ENCODE peak calls at places on chromosome 20, in six cellular contexts. W is foreskin fibroblast, T is tibial nerve, Y is AG10803, I is hepatocyte, A is stomach. F is an unnamed sample.

GRCh38 chr20:34940126-34940525 is 15.5 kb downstream of the GSS start:
- DNase-seq in A (no peak), Y (no peak), I (no peak), T (no peak), W (no peak), F (no peak)

GRCh38 chr20:2330090-2330695 is 34.4 kb downstream of the TGM3 start:
- DNase-seq in Y (no peak), T (no peak), I (peak), W (no peak), A (peak), F (peak)

GRCh38 chr20:47233333-47234188 is 122.9 kb downstream of the ZMYND8 start:
- DNase-seq in A (no peak), I (no peak), T (no peak), W (peak), Y (peak), F (no peak)

GRCh38 chr20:53493201-53493908 is 100.3 kb downstream of the ZNF217 start:
- DNase-seq in A (no peak), W (no peak), I (no peak), Y (peak), T (no peak), F (no peak)

GRCh38 chr20:55461519-55461918 is 543.8 kb downstream of the CBLN4 start:
- DNase-seq in A (no peak), W (no peak), Y (no peak), I (no peak), T (no peak), F (no peak)

GRCh38 chr20:56628015-56628872 is 862 bp upstream of the TFAP2C start:
- DNase-seq in Y (no peak), A (no peak), T (no peak), W (peak), I (peak), F (no peak)

GRCh38 chr20:61727761-61728160 is 337.9 kb downstream of the TAF4 start:
- DNase-seq in W (no peak), Y (no peak), I (no peak), T (no peak), A (no peak), F (no peak)

GRCh38 chr20:7889736-7890135 is 50.5 kb downstream of the HAO1 start:
- DNase-seq in I (no peak), A (no peak), W (no peak), T (no peak), Y (no peak), F (no peak)

GRCh38 chr20:31681769-31682168 is 40.9 kb downstream of the BCL2L1 start:
- DNase-seq in I (no peak), W (no peak), A (no peak), T (no peak), Y (no peak), F (no peak)

GRCh38 chr20:49540232-49540620 is 27.7 kb downstream of the PTGIS start:
- DNase-seq in Y (no peak), T (no peak), W (no peak), I (no peak), A (no peak), F (no peak)

GRCh38 chr20:57659789-57660509 is 39.7 kb upstream of the ZBP1 start:
- DNase-seq in T (peak), I (no peak), Y (no peak), A (peak), W (no peak), F (no peak)

GRCh38 chr20:45918182-45918737 is 6.3 kb upstream of the PLTP start:
- DNase-seq in Y (peak), W (peak), I (peak), A (no peak), T (no peak), F (no peak)

GRCh38 chr20:11582073-11582472 is 335.6 kb upstream of the BTBD3 start:
- DNase-seq in Y (peak), A (no peak), T (no peak), I (no peak), W (peak), F (no peak)

GRCh38 chr20:57213924-57214323 is 52.5 kb downstream of the BMP7 start:
- DNase-seq in I (no peak), W (no peak), Y (no peak), A (no peak), T (no peak), F (no peak)

GRCh38 chr20:17315491-17316231 is 88.8 kb downstream of the PCSK2 start:
- DNase-seq in T (no peak), Y (no peak), W (no peak), A (no peak), I (no peak), F (no peak)

GRCh38 chr20:1840865-1841553 is 54.2 kb upstream of the SIRPA start:
- DNase-seq in A (no peak), W (no peak), I (no peak), T (no peak), Y (no peak), F (no peak)

GRCh38 chr20:40293740-40294139 is 395.3 kb downstream of the MAFB start:
- DNase-seq in I (no peak), T (no peak), Y (peak), W (no peak), A (no peak), F (no peak)

GRCh38 chr20:8094415-8094818 is 37.6 kb upstream of the PLCB1 start:
- DNase-seq in Y (peak), A (peak), T (peak), I (peak), W (peak), F (peak)

GRCh38 chr20:31712112-31712553 is 10.5 kb downstream of the BCL2L1 start:
- DNase-seq in A (peak), Y (no peak), W (no peak), I (peak), T (no peak), F (peak)

GRCh38 chr20:48319943-48320584 is 507.7 kb downstream of the PREX1 start:
- DNase-seq in I (no peak), A (no peak), Y (no peak), W (no peak), T (no peak), F (no peak)

GRCh38 chr20:24773751-24774201 is 175.3 kb upstream of the CST7 start:
- DNase-seq in T (no peak), I (peak), Y (peak), A (peak), W (peak), F (no peak)

GRCh38 chr20:5353624-5354496 is 37.1 kb upstream of the PROKR2 start:
- DNase-seq in I (peak), A (no peak), T (no peak), W (peak), Y (peak), F (no peak)

GRCh38 chr20:6705106-6705766 is 62.2 kb upstream of the BMP2 start:
- DNase-seq in W (no peak), T (no peak), Y (no peak), A (no peak), I (no peak), F (no peak)

GRCh38 chr20:3716195-3716834 is 3.9 kb upstream of the SIGLEC1 start:
- DNase-seq in W (peak), Y (peak), A (no peak), I (peak), T (no peak), F (no peak)

GRCh38 chr20:14711681-14712080 is 374.3 kb upstream of the FLRT3 start:
- DNase-seq in W (peak), T (no peak), A (no peak), I (peak), Y (peak), F (no peak)

GRCh38 chr20:3276400-3277015 is 37.5 kb upstream of the SLC4A11 start:
- DNase-seq in A (no peak), W (peak), T (no peak), Y (peak), I (peak), F (no peak)

GRCh38 chr20:46963758-46964181 is 69.1 kb downstream of the EYA2 start:
- DNase-seq in Y (peak), A (no peak), I (no peak), W (peak), T (no peak), F (no peak)

GRCh38 chr20:17868146-17868545 is 100.4 kb downstream of the SNX5 start:
- DNase-seq in I (no peak), T (no peak), A (no peak), Y (no peak), W (no peak), F (no peak)

GRCh38 chr20:5864428-5864827 is 85.9 kb downstream of the TRMT6 start:
- DNase-seq in Y (no peak), W (no peak), T (no peak), I (no peak), A (no peak), F (no peak)

GRCh38 chr20:13554706-13555105 is 84.0 kb downstream of the TASP1 start:
- DNase-seq in I (no peak), W (peak), A (no peak), Y (peak), T (no peak), F (no peak)

GRCh38 chr20:42274977-42275376 is 656.8 kb upstream of the CHD6 start:
- DNase-seq in I (no peak), Y (no peak), T (no peak), A (no peak), W (no peak), F (no peak)

GRCh38 chr20:8454137-8454712 is 322.2 kb downstream of the PLCB1 start:
- DNase-seq in Y (peak), I (peak), A (no peak), W (peak), T (no peak), F (no peak)

GRCh38 chr20:58713801-58714339 is 21.3 kb downstream of the NPEPL1 start:
- DNase-seq in Y (no peak), W (no peak), T (no peak), A (peak), I (peak), F (no peak)

GRCh38 chr20:9677224-9677623 is 161.7 kb downstream of the PAK5 start:
- DNase-seq in I (no peak), A (no peak), W (no peak), Y (no peak), T (no peak), F (no peak)

GRCh38 chr20:50868509-50869495 is 62.4 kb downstream of the ADNP start:
- DNase-seq in I (peak), W (no peak), A (no peak), T (no peak), Y (no peak), F (no peak)

GRCh38 chr20:50872562-50873288 is 58.5 kb downstream of the ADNP start:
- DNase-seq in I (no peak), T (no peak), A (no peak), W (no peak), Y (no peak), F (no peak)

GRCh38 chr20:50873518-50873959 is 57.7 kb downstream of the ADNP start:
- DNase-seq in A (no peak), I (no peak), T (no peak), W (no peak), Y (no peak), F (no peak)

GRCh38 chr20:50867805-50868204 is 63.4 kb downstream of the ADNP start:
- DNase-seq in Y (no peak), A (no peak), I (no peak), W (no peak), T (no peak), F (no peak)

GRCh38 chr20:50870572-50871161 is 60.6 kb downstream of the ADNP start:
- DNase-seq in W (peak), T (no peak), I (peak), Y (no peak), A (no peak), F (no peak)
- H3K4me3 ChIP-seq in W (no peak), T (no peak), I (no peak), Y (no peak), A (no peak), F (no peak)

DNA sequence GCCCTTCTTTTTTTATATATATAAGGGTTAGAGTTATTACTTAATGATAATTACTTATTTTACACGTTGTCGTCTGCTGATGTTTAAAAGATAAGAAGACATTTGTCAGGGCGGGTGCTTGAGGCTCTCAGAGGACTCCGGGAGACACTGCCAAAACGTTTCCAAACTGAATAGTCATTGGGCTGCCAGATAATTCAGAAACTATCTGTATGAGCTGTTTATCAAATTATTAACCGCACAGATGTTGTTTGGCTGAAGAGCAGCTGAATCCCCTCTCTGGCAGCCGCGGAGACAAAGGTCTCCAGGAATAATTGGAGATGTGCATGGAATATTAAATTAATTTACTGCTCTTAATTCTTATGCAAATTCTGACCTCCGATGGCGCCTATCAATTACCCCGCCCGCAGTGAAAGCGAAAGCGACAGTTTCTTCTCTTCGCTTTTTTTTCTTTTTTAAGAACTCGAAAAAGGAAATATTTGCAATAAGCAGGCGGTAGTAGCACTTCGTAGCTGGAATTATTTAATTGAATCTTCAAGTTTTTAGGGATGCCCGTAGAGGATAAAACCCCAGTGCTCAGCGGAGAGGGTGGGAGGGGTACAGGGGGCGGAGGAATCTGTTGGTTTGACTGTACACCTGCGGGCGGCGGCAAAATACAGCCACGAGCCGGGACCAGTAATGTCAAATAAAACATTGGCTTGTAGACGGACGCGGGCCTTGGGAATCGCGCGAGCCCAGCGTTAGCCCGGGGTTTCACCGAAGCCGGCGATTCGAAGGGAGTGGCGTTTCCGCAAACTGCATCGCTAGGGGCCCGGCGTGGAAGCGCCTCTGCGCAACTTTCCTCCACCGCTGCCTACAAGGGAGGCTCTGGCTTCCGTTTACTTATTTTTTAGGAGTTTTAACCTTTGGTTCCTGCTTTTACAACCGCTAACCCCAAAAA is 6.2 kb downstream of the LINC00237 start:
- DNase-seq in A (peak), T (no peak), I (peak), W (peak), Y (peak), F (no peak)
- H3K4me3 ChIP-seq in A (peak), T (peak), I (no peak), W (peak), Y (peak), F (no peak)

DNA sequence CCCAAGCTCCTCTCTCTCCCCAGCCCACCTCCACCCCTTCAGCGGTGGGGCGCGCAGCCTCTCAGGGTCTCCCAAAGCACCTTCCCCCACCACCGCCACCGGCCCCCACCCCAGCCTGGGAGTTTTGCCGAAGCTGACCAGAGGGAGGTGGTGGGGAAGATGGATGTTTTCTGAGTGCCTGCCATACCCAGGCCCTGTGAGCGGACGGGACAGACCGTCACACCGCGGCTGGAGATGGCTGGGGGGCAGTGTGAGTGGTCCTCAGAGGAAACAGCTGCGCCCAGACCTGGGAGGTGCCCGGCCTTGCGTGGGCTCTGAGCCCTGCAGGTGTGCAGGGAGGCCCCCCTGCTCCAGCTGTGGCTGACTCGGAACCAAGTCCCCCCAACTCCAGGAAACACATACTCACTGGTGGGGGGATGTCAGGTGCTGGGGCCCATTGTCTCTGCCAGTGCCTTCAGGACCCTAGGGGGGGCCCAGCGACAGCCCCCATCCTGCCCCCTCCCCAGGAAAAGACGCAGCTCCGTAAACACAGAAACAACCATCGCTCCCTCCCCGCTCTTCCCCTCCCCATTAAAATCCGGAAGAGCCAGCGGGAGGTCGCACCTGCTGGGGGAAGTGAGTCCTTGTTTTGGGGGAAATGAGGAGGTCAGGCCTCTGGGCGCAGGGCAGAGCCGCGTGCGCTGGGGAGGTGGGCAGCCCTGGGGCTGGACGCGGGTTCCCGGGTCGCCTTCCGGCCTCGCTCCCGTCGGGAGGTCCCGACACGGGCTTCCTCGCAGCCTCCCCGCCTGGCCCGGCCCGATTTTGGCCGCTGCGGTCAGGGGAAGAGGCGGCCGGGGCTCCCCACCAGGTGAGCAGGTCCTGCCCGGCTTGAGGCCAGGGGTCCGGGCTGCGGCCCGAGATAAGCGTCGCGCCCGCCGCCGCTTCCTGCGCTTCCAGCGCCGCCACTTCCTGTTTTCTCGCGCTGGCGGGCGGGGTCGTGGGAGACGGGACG is 6.1 kb downstream of the C20orf204 start:
- DNase-seq in A (no peak), Y (no peak), I (no peak), W (peak), T (no peak), F (no peak)
- H3K4me3 ChIP-seq in A (peak), Y (peak), I (peak), W (peak), T (peak), F (peak)

GRCh38 chr20:63555661-63556381 is 1.9 kb downstream of the FNDC11 start:
- DNase-seq in I (no peak), Y (no peak), W (no peak), A (no peak), T (no peak), F (no peak)

GRCh38 chr20:63552481-63553249 is 1.3 kb upstream of the FNDC11 start:
- DNase-seq in W (peak), A (no peak), T (no peak), Y (no peak), I (no peak), F (no peak)

GRCh38 chr20:63553251-63553932 is 567 bp upstream of the FNDC11 start:
- DNase-seq in A (peak), T (peak), I (peak), Y (peak), W (peak), F (no peak)

GRCh38 chr20:63553933-63554290 is at the start of gene FNDC11:
- DNase-seq in A (peak), I (peak), Y (peak), W (peak), T (no peak), F (no peak)

DNA sequence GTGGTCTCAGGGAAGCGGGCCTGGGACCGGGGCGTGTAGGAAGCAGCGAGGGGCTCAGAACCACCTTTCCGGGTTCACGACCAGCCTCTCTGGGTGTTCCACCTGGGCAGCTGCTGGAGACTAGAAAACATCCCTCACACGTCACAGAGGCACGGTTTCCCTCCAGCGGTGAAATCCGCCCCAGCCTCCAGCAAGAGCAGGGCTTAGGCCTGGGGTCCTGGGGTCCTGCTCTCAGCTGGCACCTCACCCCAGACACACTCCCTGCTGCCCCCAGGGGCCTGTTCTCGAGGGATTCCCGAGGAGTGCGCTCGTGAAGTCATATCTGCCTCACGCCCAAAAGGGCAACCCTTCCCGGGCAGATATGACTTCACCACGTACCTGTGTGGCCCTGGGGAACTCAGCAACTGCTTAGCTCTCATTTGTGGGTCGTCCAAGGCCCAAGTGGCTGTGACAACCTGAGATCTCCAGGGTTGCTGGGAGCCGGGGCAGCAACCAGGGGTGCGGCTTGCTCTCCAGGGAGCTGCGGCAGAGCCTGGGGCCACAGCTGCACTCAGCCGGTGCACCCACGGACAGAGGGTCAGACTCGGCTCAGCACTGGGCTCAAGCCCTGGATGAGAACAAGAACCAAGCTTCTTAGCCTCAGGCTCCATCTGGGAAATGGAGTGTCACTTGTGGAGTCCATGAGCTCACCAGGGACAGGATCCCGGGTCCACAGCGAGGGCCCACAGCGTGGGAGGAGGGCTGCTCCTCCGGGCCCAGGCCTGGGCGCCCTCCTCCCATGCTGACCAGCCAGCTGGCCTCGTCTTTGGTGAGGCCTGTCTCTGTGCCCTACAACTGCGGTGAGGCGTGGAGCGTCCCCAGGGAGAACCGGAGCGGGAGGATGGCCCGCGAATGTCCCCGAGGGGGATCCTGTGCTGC is 661 bp downstream of the FNDC11 start:
- DNase-seq in T (no peak), I (no peak), W (peak), A (no peak), Y (no peak), F (no peak)
- H3K4me3 ChIP-seq in T (peak), I (peak), W (peak), A (peak), Y (peak), F (no peak)

GRCh38 chr20:44653536-44653935 is 2.0 kb upstream of the ADA start:
- DNase-seq in I (no peak), T (no peak), Y (no peak), W (no peak), A (no peak), F (no peak)
- H3K4me3 ChIP-seq in I (no peak), T (no peak), Y (no peak), W (no peak), A (no peak), F (no peak)

DNA sequence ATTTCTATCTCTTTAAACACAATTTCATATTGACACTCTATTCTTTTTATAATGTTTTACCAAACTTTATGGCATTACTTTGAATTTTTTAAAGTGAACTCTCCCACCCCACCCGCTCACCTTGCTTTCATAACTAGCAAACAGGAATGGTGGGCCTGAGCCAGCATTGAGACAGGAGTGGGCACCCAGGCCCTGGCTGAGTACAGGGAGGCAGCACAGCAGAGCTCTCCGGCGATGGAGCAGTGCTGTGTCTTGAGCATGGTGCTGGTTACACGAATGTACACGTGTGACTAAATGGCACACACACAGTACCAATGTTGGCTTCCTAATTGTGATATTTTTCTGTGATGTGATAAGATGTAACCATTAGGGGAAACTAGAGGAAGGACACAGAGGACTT is 4.5 kb downstream of the CST11 start:
- DNase-seq in Y (no peak), I (no peak), A (no peak), T (no peak), W (no peak), F (no peak)
- H3K4me3 ChIP-seq in Y (no peak), I (no peak), A (no peak), T (no peak), W (no peak), F (no peak)

F was measured in LNCaP clone FGC.